ENCODE peak calls at places on chromosomes 6 and 20, in four cellular contexts. One of them, this sample, is unnamed.

GRCh38 chr6:24464253-24465038 is 24.9 kb downstream of the GPLD1 start:
- DNase-seq in choroid plexus epithelial cell: no peak
- DNase-seq in endothelial cell of umbilical vein: no peak
- DNase-seq in PC-3: peak
- DNase-seq in this sample: no peak

GRCh38 chr6:127148511-127148910 is 30.0 kb downstream of the RSPO3 start:
- DNase-seq in endothelial cell of umbilical vein: peak
- DNase-seq in choroid plexus epithelial cell: peak
- DNase-seq in PC-3: no peak
- DNase-seq in this sample: peak

GRCh38 chr6:167856999-167857660 is 30.4 kb downstream of the AFDN start:
- DNase-seq in PC-3: no peak
- DNase-seq in endothelial cell of umbilical vein: peak
- DNase-seq in choroid plexus epithelial cell: peak
- DNase-seq in this sample: no peak

GRCh38 chr20:46027245-46027853 is 1.7 kb upstream of the SLC12A5 start:
- DNase-seq in PC-3: peak
- DNase-seq in endothelial cell of umbilical vein: peak
- DNase-seq in choroid plexus epithelial cell: peak
- DNase-seq in this sample: peak

GRCh38 chr6:137799950-137800568 is 67.0 kb upstream of the TNFAIP3 start:
- DNase-seq in PC-3: peak
- DNase-seq in endothelial cell of umbilical vein: peak
- DNase-seq in choroid plexus epithelial cell: peak
- DNase-seq in this sample: peak

GRCh38 chr6:139583420-139583819 is 209.0 kb upstream of the CITED2 start:
- DNase-seq in PC-3: peak
- DNase-seq in endothelial cell of umbilical vein: no peak
- DNase-seq in choroid plexus epithelial cell: peak
- DNase-seq in this sample: no peak

GRCh38 chr6:80832337-80832736 is 725.9 kb downstream of the BCKDHB start:
- DNase-seq in endothelial cell of umbilical vein: no peak
- DNase-seq in choroid plexus epithelial cell: no peak
- DNase-seq in PC-3: no peak
- DNase-seq in this sample: no peak

GRCh38 chr6:159819098-159819497 is 19.0 kb downstream of the PNLDC1 start:
- DNase-seq in choroid plexus epithelial cell: no peak
- DNase-seq in PC-3: no peak
- DNase-seq in endothelial cell of umbilical vein: no peak
- DNase-seq in this sample: no peak

GRCh38 chr6:136103763-136104311 is 146.3 kb downstream of the MTFR2 start:
- DNase-seq in choroid plexus epithelial cell: peak
- DNase-seq in PC-3: no peak
- DNase-seq in endothelial cell of umbilical vein: peak
- DNase-seq in this sample: peak

GRCh38 chr6:46234156-46234556 is 63.4 kb upstream of the ENPP5 start:
- DNase-seq in PC-3: no peak
- DNase-seq in endothelial cell of umbilical vein: no peak
- DNase-seq in choroid plexus epithelial cell: no peak
- DNase-seq in this sample: peak

GRCh38 chr6:163323719-163324118 is 90.8 kb upstream of the QKI start:
- DNase-seq in PC-3: no peak
- DNase-seq in endothelial cell of umbilical vein: no peak
- DNase-seq in choroid plexus epithelial cell: no peak
- DNase-seq in this sample: no peak

GRCh38 chr6:157615411-157615763 is 207.7 kb upstream of the SNX9 start:
- DNase-seq in PC-3: peak
- DNase-seq in choroid plexus epithelial cell: no peak
- DNase-seq in endothelial cell of umbilical vein: peak
- DNase-seq in this sample: peak

GRCh38 chr6:157611406-157611805 is 211.6 kb upstream of the SNX9 start:
- DNase-seq in choroid plexus epithelial cell: no peak
- DNase-seq in PC-3: no peak
- DNase-seq in endothelial cell of umbilical vein: no peak
- DNase-seq in this sample: no peak

GRCh38 chr6:157614026-157614484 is 209.0 kb upstream of the SNX9 start:
- DNase-seq in endothelial cell of umbilical vein: no peak
- DNase-seq in choroid plexus epithelial cell: peak
- DNase-seq in PC-3: peak
- DNase-seq in this sample: peak

GRCh38 chr6:157610451-157610999 is 212.5 kb upstream of the SNX9 start:
- DNase-seq in endothelial cell of umbilical vein: no peak
- DNase-seq in choroid plexus epithelial cell: no peak
- DNase-seq in PC-3: no peak
- DNase-seq in this sample: no peak

GRCh38 chr6:157613011-157613522 is 210.0 kb upstream of the SNX9 start:
- DNase-seq in endothelial cell of umbilical vein: peak
- DNase-seq in PC-3: peak
- DNase-seq in choroid plexus epithelial cell: peak
- DNase-seq in this sample: peak
- H3K4me3 ChIP-seq in endothelial cell of umbilical vein: peak
- H3K4me3 ChIP-seq in PC-3: peak
- H3K4me3 ChIP-seq in choroid plexus epithelial cell: no peak
- H3K4me3 ChIP-seq in this sample: no peak

GRCh38 chr20:59438201-59438600 is 137.8 kb downstream of the EDN3 start:
- DNase-seq in endothelial cell of umbilical vein: no peak
- DNase-seq in choroid plexus epithelial cell: no peak
- DNase-seq in PC-3: no peak
- DNase-seq in this sample: no peak

GRCh38 chr20:59434950-59435349 is 134.5 kb downstream of the EDN3 start:
- DNase-seq in choroid plexus epithelial cell: no peak
- DNase-seq in PC-3: peak
- DNase-seq in endothelial cell of umbilical vein: no peak
- DNase-seq in this sample: no peak

GRCh38 chr20:59437601-59438031 is 137.2 kb downstream of the EDN3 start:
- DNase-seq in PC-3: no peak
- DNase-seq in choroid plexus epithelial cell: no peak
- DNase-seq in endothelial cell of umbilical vein: no peak
- DNase-seq in this sample: no peak

GRCh38 chr20:59439243-59439642 is 138.8 kb downstream of the EDN3 start:
- DNase-seq in PC-3: no peak
- DNase-seq in choroid plexus epithelial cell: no peak
- DNase-seq in endothelial cell of umbilical vein: no peak
- DNase-seq in this sample: no peak

DNA sequence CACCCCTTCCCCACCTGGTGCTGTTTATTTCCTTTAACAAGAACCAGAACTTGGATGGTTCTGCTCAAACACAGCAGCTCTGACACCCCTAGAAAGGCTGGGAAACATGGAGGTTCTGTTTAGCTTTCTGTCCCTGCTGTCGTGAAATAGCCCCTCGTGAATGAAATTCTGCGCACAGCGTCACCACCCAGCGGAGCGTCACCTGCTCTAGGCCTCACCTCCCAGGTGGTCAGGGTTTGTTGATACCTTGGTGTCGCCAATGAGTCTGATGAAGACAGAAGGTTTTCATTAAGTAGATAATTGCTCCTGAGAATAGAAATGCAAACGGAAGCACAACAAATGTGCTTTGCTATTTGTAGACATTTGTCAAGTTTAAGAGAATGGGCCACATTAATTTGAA is 135.1 kb downstream of the EDN3 start:
- DNase-seq in choroid plexus epithelial cell: no peak
- DNase-seq in endothelial cell of umbilical vein: no peak
- DNase-seq in PC-3: no peak
- DNase-seq in this sample: no peak
- TF ChIP-seq CTCF in choroid plexus epithelial cell: no peak
- TF ChIP-seq CTCF in endothelial cell of umbilical vein: no peak
- TF ChIP-seq CTCF in PC-3: no peak
- TF ChIP-seq CTCF in this sample: no peak

DNA sequence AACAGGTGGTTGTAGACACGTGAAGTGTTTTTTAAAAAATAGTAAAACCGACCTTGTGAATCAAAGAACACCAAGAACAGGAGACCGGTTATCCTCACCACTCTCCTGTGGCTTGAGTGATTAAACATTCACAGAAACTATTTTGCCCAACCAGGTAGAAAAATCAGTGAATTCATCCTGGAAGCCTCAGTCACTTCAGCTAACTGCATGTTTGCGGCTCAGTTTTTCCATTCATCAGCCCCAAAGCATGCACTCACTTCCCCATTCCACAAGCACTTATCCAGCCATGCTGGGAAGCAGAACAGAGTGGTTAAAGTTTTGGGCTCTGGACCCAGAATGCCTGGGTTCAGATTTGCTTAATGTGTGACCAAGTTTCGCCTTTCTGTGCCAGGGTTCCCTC is 2.4 kb downstream of the LRRN4 start:
- DNase-seq in choroid plexus epithelial cell: peak
- DNase-seq in PC-3: peak
- DNase-seq in endothelial cell of umbilical vein: peak
- DNase-seq in this sample: peak
- H3K4me3 ChIP-seq in choroid plexus epithelial cell: no peak
- H3K4me3 ChIP-seq in PC-3: no peak
- H3K4me3 ChIP-seq in endothelial cell of umbilical vein: peak
- H3K4me3 ChIP-seq in this sample: peak

GRCh38 chr20:47668313-47669156 is 116.7 kb downstream of the SULF2 start:
- DNase-seq in PC-3: no peak
- DNase-seq in choroid plexus epithelial cell: no peak
- DNase-seq in endothelial cell of umbilical vein: no peak
- DNase-seq in this sample: no peak
- TF ChIP-seq CTCF in PC-3: no peak
- TF ChIP-seq CTCF in choroid plexus epithelial cell: no peak
- TF ChIP-seq CTCF in endothelial cell of umbilical vein: no peak
- TF ChIP-seq CTCF in this sample: no peak

DNA sequence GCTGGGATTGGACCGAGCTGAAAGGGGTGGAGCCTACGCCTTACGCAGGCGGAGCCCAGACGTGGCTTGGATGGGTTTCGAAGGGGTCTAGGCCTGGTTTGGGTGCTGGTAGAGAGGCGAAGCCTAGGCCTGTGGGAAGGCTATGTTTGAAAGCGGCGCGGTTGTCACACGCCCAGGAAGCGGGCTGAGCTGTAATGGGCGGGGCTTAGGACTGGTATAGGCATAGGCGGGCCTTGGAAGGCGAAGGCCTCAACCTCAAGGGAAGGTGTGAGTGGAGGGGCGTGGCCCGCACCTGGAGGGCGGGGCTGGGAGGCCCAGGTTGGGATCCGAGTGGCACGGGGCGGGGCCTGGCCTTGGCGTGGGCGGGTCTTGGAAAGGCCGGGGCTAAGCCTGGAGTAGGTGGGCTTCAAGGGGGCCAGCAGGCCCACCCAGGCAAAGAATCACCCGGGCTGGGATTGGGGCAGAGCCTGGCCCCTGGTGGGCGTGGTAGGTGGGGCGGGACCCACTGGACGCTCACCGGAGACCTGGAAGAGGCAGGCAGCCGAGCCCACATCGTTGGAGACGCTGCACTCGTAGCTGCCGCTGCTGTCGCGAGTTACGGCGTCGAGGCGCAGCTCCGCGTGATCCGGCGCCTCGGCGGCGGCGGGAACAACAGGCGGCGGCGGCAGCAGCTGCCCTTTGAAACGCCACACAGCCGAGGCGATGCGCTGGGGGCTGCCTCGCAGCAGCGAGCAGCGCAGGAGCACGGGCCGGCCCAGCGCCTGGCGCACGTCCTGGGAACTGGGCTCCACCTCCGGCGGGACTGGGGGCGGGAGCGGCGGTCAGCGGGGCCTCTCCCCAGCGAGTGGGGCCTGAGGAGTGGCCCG is 49.0 kb downstream of the MDGA1 start:
- DNase-seq in PC-3: no peak
- DNase-seq in endothelial cell of umbilical vein: no peak
- DNase-seq in choroid plexus epithelial cell: no peak
- DNase-seq in this sample: no peak
- H3K4me3 ChIP-seq in PC-3: no peak
- H3K4me3 ChIP-seq in endothelial cell of umbilical vein: no peak
- H3K4me3 ChIP-seq in choroid plexus epithelial cell: peak
- H3K4me3 ChIP-seq in this sample: no peak

GRCh38 chr20:4702562-4703280 is 19.0 kb upstream of the PRND start:
- DNase-seq in PC-3: peak
- DNase-seq in choroid plexus epithelial cell: no peak
- DNase-seq in endothelial cell of umbilical vein: no peak
- DNase-seq in this sample: no peak
- TF ChIP-seq CTCF in PC-3: no peak
- TF ChIP-seq CTCF in choroid plexus epithelial cell: no peak
- TF ChIP-seq CTCF in endothelial cell of umbilical vein: no peak
- TF ChIP-seq CTCF in this sample: no peak

GRCh38 chr20:36951198-36951976 is at the start of gene SAMHD1:
- DNase-seq in endothelial cell of umbilical vein: peak
- DNase-seq in choroid plexus epithelial cell: peak
- DNase-seq in PC-3: peak
- DNase-seq in this sample: peak
- H3K4me3 ChIP-seq in endothelial cell of umbilical vein: peak
- H3K4me3 ChIP-seq in choroid plexus epithelial cell: peak
- H3K4me3 ChIP-seq in PC-3: peak
- H3K4me3 ChIP-seq in this sample: peak

GRCh38 chr6:32194388-32194787 is 1.9 kb upstream of the GPSM3 start:
- DNase-seq in endothelial cell of umbilical vein: no peak
- DNase-seq in PC-3: no peak
- DNase-seq in choroid plexus epithelial cell: no peak
- DNase-seq in this sample: no peak

GRCh38 chr6:32195902-32196681 is 3.6 kb upstream of the GPSM3 start:
- DNase-seq in endothelial cell of umbilical vein: peak
- DNase-seq in PC-3: peak
- DNase-seq in choroid plexus epithelial cell: peak
- DNase-seq in this sample: peak

GRCh38 chr6:32196682-32197616 is 4.5 kb upstream of the GPSM3 start:
- DNase-seq in choroid plexus epithelial cell: no peak
- DNase-seq in endothelial cell of umbilical vein: peak
- DNase-seq in PC-3: no peak
- DNase-seq in this sample: no peak

GRCh38 chr6:32194825-32195651 is 2.6 kb upstream of the GPSM3 start:
- DNase-seq in PC-3: peak
- DNase-seq in choroid plexus epithelial cell: peak
- DNase-seq in endothelial cell of umbilical vein: peak
- DNase-seq in this sample: peak

GRCh38 chr6:32195652-32195901 is 3.1 kb upstream of the GPSM3 start:
- DNase-seq in PC-3: peak
- DNase-seq in choroid plexus epithelial cell: peak
- DNase-seq in endothelial cell of umbilical vein: peak
- DNase-seq in this sample: peak
- TF ChIP-seq CTCF in PC-3: no peak
- TF ChIP-seq CTCF in choroid plexus epithelial cell: peak
- TF ChIP-seq CTCF in endothelial cell of umbilical vein: peak
- TF ChIP-seq CTCF in this sample: peak

This sample was measured in AG10803.